ENCODE peak calls at places on chromosomes 6 and 20, in seven cellular contexts. One of them, this sample, is unnamed.

GRCh38 chr20:38231786-38232130 is 28.8 kb downstream of the KIAA1755 start:
- DNase-seq in psoas muscle: peak
- DNase-seq in lower lobe of right lung: no peak
- DNase-seq in fibroblast of mammary gland: peak
- DNase-seq in keratinocyte: no peak
- DNase-seq in left ventricle myocardium inferior: peak
- DNase-seq in HAP-1: no peak
- DNase-seq in this sample: no peak

GRCh38 chr20:10706460-10706811 is 32.6 kb upstream of the JAG1 start:
- DNase-seq in psoas muscle: no peak
- DNase-seq in HAP-1: no peak
- DNase-seq in lower lobe of right lung: no peak
- DNase-seq in keratinocyte: no peak
- DNase-seq in left ventricle myocardium inferior: no peak
- DNase-seq in fibroblast of mammary gland: no peak
- DNase-seq in this sample: no peak

GRCh38 chr6:68192988-68193387 is 442.1 kb upstream of the ADGRB3 start:
- DNase-seq in keratinocyte: no peak
- DNase-seq in lower lobe of right lung: no peak
- DNase-seq in psoas muscle: no peak
- DNase-seq in HAP-1: no peak
- DNase-seq in fibroblast of mammary gland: no peak
- DNase-seq in left ventricle myocardium inferior: no peak
- DNase-seq in this sample: no peak

GRCh38 chr6:134375199-134375598 is 57.3 kb upstream of the SGK1 start:
- DNase-seq in fibroblast of mammary gland: no peak
- DNase-seq in lower lobe of right lung: no peak
- DNase-seq in left ventricle myocardium inferior: no peak
- DNase-seq in psoas muscle: no peak
- DNase-seq in keratinocyte: no peak
- DNase-seq in HAP-1: no peak
- DNase-seq in this sample: no peak

GRCh38 chr20:57560554-57561355 is at the start of gene PCK1:
- DNase-seq in fibroblast of mammary gland: peak
- DNase-seq in HAP-1: peak
- DNase-seq in psoas muscle: peak
- DNase-seq in left ventricle myocardium inferior: peak
- DNase-seq in lower lobe of right lung: no peak
- DNase-seq in keratinocyte: no peak
- DNase-seq in this sample: peak

GRCh38 chr6:22877946-22878705 is 308.8 kb downstream of the HDGFL1 start:
- DNase-seq in keratinocyte: no peak
- DNase-seq in fibroblast of mammary gland: peak
- DNase-seq in psoas muscle: no peak
- DNase-seq in lower lobe of right lung: no peak
- DNase-seq in left ventricle myocardium inferior: no peak
- DNase-seq in HAP-1: peak
- DNase-seq in this sample: no peak

GRCh38 chr6:12009904-12010634 is 2.0 kb upstream of the HIVEP1 start:
- DNase-seq in left ventricle myocardium inferior: no peak
- DNase-seq in HAP-1: no peak
- DNase-seq in fibroblast of mammary gland: peak
- DNase-seq in psoas muscle: no peak
- DNase-seq in lower lobe of right lung: no peak
- DNase-seq in keratinocyte: no peak
- DNase-seq in this sample: no peak

GRCh38 chr6:131053546-131054240 is 9.4 kb downstream of the EPB41L2 start:
- DNase-seq in left ventricle myocardium inferior: no peak
- DNase-seq in fibroblast of mammary gland: no peak
- DNase-seq in keratinocyte: peak
- DNase-seq in psoas muscle: no peak
- DNase-seq in lower lobe of right lung: no peak
- DNase-seq in HAP-1: no peak
- DNase-seq in this sample: no peak

GRCh38 chr6:26578279-26578678 is 18.5 kb upstream of the ABT1 start:
- DNase-seq in psoas muscle: no peak
- DNase-seq in left ventricle myocardium inferior: no peak
- DNase-seq in fibroblast of mammary gland: no peak
- DNase-seq in keratinocyte: no peak
- DNase-seq in lower lobe of right lung: no peak
- DNase-seq in HAP-1: no peak
- DNase-seq in this sample: no peak

GRCh38 chr20:60038400-60038799 is 80.2 kb downstream of the CDH26 start:
- DNase-seq in lower lobe of right lung: no peak
- DNase-seq in psoas muscle: no peak
- DNase-seq in keratinocyte: no peak
- DNase-seq in fibroblast of mammary gland: no peak
- DNase-seq in HAP-1: no peak
- DNase-seq in left ventricle myocardium inferior: no peak
- DNase-seq in this sample: no peak

GRCh38 chr20:48826064-48826463 is 1.7 kb downstream of the PREX1 start:
- DNase-seq in HAP-1: peak
- DNase-seq in fibroblast of mammary gland: no peak
- DNase-seq in lower lobe of right lung: no peak
- DNase-seq in left ventricle myocardium inferior: no peak
- DNase-seq in keratinocyte: no peak
- DNase-seq in psoas muscle: no peak
- DNase-seq in this sample: no peak

GRCh38 chr6:170459451-170459850 is 93.7 kb downstream of the PSMB1 start:
- DNase-seq in HAP-1: no peak
- DNase-seq in fibroblast of mammary gland: peak
- DNase-seq in left ventricle myocardium inferior: no peak
- DNase-seq in lower lobe of right lung: peak
- DNase-seq in psoas muscle: peak
- DNase-seq in keratinocyte: no peak
- DNase-seq in this sample: peak

GRCh38 chr6:152634773-152635172 is 2.4 kb downstream of the SYNE1 start:
- DNase-seq in lower lobe of right lung: peak
- DNase-seq in fibroblast of mammary gland: no peak
- DNase-seq in HAP-1: no peak
- DNase-seq in psoas muscle: no peak
- DNase-seq in left ventricle myocardium inferior: no peak
- DNase-seq in keratinocyte: no peak
- DNase-seq in this sample: no peak

GRCh38 chr6:22071655-22072054 is 225.2 kb downstream of the PRL start:
- DNase-seq in psoas muscle: no peak
- DNase-seq in fibroblast of mammary gland: peak
- DNase-seq in left ventricle myocardium inferior: peak
- DNase-seq in lower lobe of right lung: no peak
- DNase-seq in HAP-1: no peak
- DNase-seq in keratinocyte: no peak
- DNase-seq in this sample: no peak

GRCh38 chr6:83637953-83638352 is 70.9 kb downstream of the SNAP91 start:
- DNase-seq in keratinocyte: no peak
- DNase-seq in psoas muscle: no peak
- DNase-seq in left ventricle myocardium inferior: no peak
- DNase-seq in fibroblast of mammary gland: no peak
- DNase-seq in lower lobe of right lung: no peak
- DNase-seq in HAP-1: no peak
- DNase-seq in this sample: no peak

GRCh38 chr6:163787001-163787667 is 372.6 kb downstream of the QKI start:
- DNase-seq in psoas muscle: no peak
- DNase-seq in HAP-1: no peak
- DNase-seq in fibroblast of mammary gland: peak
- DNase-seq in lower lobe of right lung: no peak
- DNase-seq in left ventricle myocardium inferior: no peak
- DNase-seq in keratinocyte: no peak
- DNase-seq in this sample: no peak

GRCh38 chr6:64050586-64050985 is 415.0 kb downstream of the PHF3 start:
- DNase-seq in keratinocyte: no peak
- DNase-seq in lower lobe of right lung: no peak
- DNase-seq in fibroblast of mammary gland: no peak
- DNase-seq in psoas muscle: no peak
- DNase-seq in left ventricle myocardium inferior: no peak
- DNase-seq in HAP-1: no peak
- DNase-seq in this sample: no peak

GRCh38 chr6:168232046-168232445 is 87.5 kb downstream of the DACT2 start:
- DNase-seq in lower lobe of right lung: no peak
- DNase-seq in psoas muscle: no peak
- DNase-seq in keratinocyte: no peak
- DNase-seq in left ventricle myocardium inferior: no peak
- DNase-seq in fibroblast of mammary gland: no peak
- DNase-seq in HAP-1: no peak
- DNase-seq in this sample: no peak

GRCh38 chr6:142155091-142155490 is 8.0 kb downstream of the VTA1 start:
- DNase-seq in lower lobe of right lung: no peak
- DNase-seq in left ventricle myocardium inferior: no peak
- DNase-seq in fibroblast of mammary gland: peak
- DNase-seq in HAP-1: no peak
- DNase-seq in keratinocyte: no peak
- DNase-seq in psoas muscle: no peak
- DNase-seq in this sample: no peak

GRCh38 chr20:56453347-56453746 is 15.1 kb upstream of the RTF2 start:
- DNase-seq in keratinocyte: no peak
- DNase-seq in lower lobe of right lung: no peak
- DNase-seq in psoas muscle: no peak
- DNase-seq in fibroblast of mammary gland: no peak
- DNase-seq in HAP-1: no peak
- DNase-seq in left ventricle myocardium inferior: no peak
- DNase-seq in this sample: no peak

GRCh38 chr6:16399198-16399597 is 160.8 kb downstream of the GMPR start:
- DNase-seq in left ventricle myocardium inferior: no peak
- DNase-seq in psoas muscle: no peak
- DNase-seq in fibroblast of mammary gland: no peak
- DNase-seq in keratinocyte: no peak
- DNase-seq in lower lobe of right lung: no peak
- DNase-seq in HAP-1: no peak
- DNase-seq in this sample: no peak

GRCh38 chr6:26273673-26274595 is 91.1 kb upstream of the BTN3A2 start:
- DNase-seq in keratinocyte: no peak
- DNase-seq in left ventricle myocardium inferior: no peak
- DNase-seq in fibroblast of mammary gland: peak
- DNase-seq in lower lobe of right lung: no peak
- DNase-seq in psoas muscle: no peak
- DNase-seq in HAP-1: peak
- DNase-seq in this sample: no peak

GRCh38 chr6:109473120-109473519 is 9.9 kb downstream of the ZBTB24 start:
- DNase-seq in HAP-1: no peak
- DNase-seq in left ventricle myocardium inferior: no peak
- DNase-seq in fibroblast of mammary gland: no peak
- DNase-seq in lower lobe of right lung: no peak
- DNase-seq in psoas muscle: no peak
- DNase-seq in keratinocyte: no peak
- DNase-seq in this sample: no peak

GRCh38 chr6:159044899-159045727 is at the start of gene TAGAP:
- DNase-seq in lower lobe of right lung: peak
- DNase-seq in HAP-1: no peak
- DNase-seq in keratinocyte: no peak
- DNase-seq in left ventricle myocardium inferior: peak
- DNase-seq in psoas muscle: peak
- DNase-seq in fibroblast of mammary gland: no peak
- DNase-seq in this sample: peak

GRCh38 chr6:13044390-13044789 is 283.9 kb downstream of the TBC1D7 start:
- DNase-seq in left ventricle myocardium inferior: no peak
- DNase-seq in psoas muscle: no peak
- DNase-seq in keratinocyte: peak
- DNase-seq in lower lobe of right lung: no peak
- DNase-seq in HAP-1: peak
- DNase-seq in fibroblast of mammary gland: peak
- DNase-seq in this sample: no peak

GRCh38 chr20:9258891-9259290 is 190.0 kb downstream of the PLCB4 start:
- DNase-seq in psoas muscle: no peak
- DNase-seq in lower lobe of right lung: no peak
- DNase-seq in fibroblast of mammary gland: no peak
- DNase-seq in left ventricle myocardium inferior: no peak
- DNase-seq in HAP-1: no peak
- DNase-seq in keratinocyte: no peak
- DNase-seq in this sample: no peak

GRCh38 chr6:145814501-145815350 is at the start of gene FBXO30:
- DNase-seq in fibroblast of mammary gland: peak
- DNase-seq in left ventricle myocardium inferior: peak
- DNase-seq in psoas muscle: peak
- DNase-seq in keratinocyte: no peak
- DNase-seq in lower lobe of right lung: peak
- DNase-seq in HAP-1: peak
- DNase-seq in this sample: peak

GRCh38 chr6:75775219-75775618 is 26.2 kb downstream of the MYO6 start:
- DNase-seq in fibroblast of mammary gland: no peak
- DNase-seq in left ventricle myocardium inferior: no peak
- DNase-seq in psoas muscle: no peak
- DNase-seq in keratinocyte: no peak
- DNase-seq in HAP-1: peak
- DNase-seq in lower lobe of right lung: no peak
- DNase-seq in this sample: no peak

GRCh38 chr20:1624811-1625690 is 5.2 kb upstream of the SIRPB1 start:
- DNase-seq in HAP-1: no peak
- DNase-seq in fibroblast of mammary gland: no peak
- DNase-seq in left ventricle myocardium inferior: no peak
- DNase-seq in psoas muscle: no peak
- DNase-seq in keratinocyte: no peak
- DNase-seq in lower lobe of right lung: no peak
- DNase-seq in this sample: no peak

DNA sequence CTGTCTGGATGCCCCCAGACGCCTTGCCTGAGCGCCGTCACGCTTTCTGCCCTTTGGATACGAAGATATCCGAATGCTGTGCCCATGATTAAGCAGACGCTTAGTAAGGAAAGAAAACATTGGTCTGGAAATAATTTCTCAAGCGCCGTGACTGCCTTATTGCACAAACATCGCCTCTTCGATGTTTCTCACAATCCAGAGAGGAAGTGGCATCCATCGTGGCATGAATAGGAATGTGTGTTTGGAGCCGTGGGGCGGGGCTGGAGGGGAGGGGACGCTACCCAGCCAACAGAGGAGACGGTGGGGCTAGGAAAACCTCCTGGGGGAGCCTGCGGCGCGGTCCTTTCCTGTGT is 564 bp upstream of the PPP1R14C start:
- DNase-seq in left ventricle myocardium inferior: no peak
- DNase-seq in psoas muscle: no peak
- DNase-seq in keratinocyte: no peak
- DNase-seq in fibroblast of mammary gland: peak
- DNase-seq in lower lobe of right lung: peak
- DNase-seq in HAP-1: peak
- DNase-seq in this sample: peak
- H3K4me3 ChIP-seq in left ventricle myocardium inferior: peak
- H3K4me3 ChIP-seq in psoas muscle: peak
- H3K4me3 ChIP-seq in keratinocyte: peak
- H3K4me3 ChIP-seq in fibroblast of mammary gland: peak
- H3K4me3 ChIP-seq in lower lobe of right lung: peak
- H3K4me3 ChIP-seq in HAP-1: peak
- H3K4me3 ChIP-seq in this sample: no peak

GRCh38 chr6:41705329-41705995 is 29.9 kb downstream of the TFEB start:
- DNase-seq in fibroblast of mammary gland: no peak
- DNase-seq in HAP-1: no peak
- DNase-seq in psoas muscle: no peak
- DNase-seq in keratinocyte: no peak
- DNase-seq in lower lobe of right lung: no peak
- DNase-seq in left ventricle myocardium inferior: no peak
- DNase-seq in this sample: no peak
- H3K4me3 ChIP-seq in fibroblast of mammary gland: no peak
- H3K4me3 ChIP-seq in HAP-1: no peak
- H3K4me3 ChIP-seq in psoas muscle: peak
- H3K4me3 ChIP-seq in keratinocyte: no peak
- H3K4me3 ChIP-seq in lower lobe of right lung: peak
- H3K4me3 ChIP-seq in left ventricle myocardium inferior: peak
- H3K4me3 ChIP-seq in this sample: no peak

GRCh38 chr6:10626154-10626741 is 68.2 kb downstream of the C6orf52 start:
- DNase-seq in keratinocyte: no peak
- DNase-seq in HAP-1: no peak
- DNase-seq in psoas muscle: no peak
- DNase-seq in fibroblast of mammary gland: no peak
- DNase-seq in left ventricle myocardium inferior: no peak
- DNase-seq in lower lobe of right lung: no peak
- DNase-seq in this sample: no peak
- H3K4me3 ChIP-seq in keratinocyte: no peak
- H3K4me3 ChIP-seq in HAP-1: no peak
- H3K4me3 ChIP-seq in psoas muscle: no peak
- H3K4me3 ChIP-seq in fibroblast of mammary gland: no peak
- H3K4me3 ChIP-seq in left ventricle myocardium inferior: no peak
- H3K4me3 ChIP-seq in lower lobe of right lung: no peak
- H3K4me3 ChIP-seq in this sample: no peak

GRCh38 chr20:63698739-63699465 is 2.5 kb downstream of the TNFRSF6B start:
- DNase-seq in keratinocyte: peak
- DNase-seq in lower lobe of right lung: peak
- DNase-seq in left ventricle myocardium inferior: no peak
- DNase-seq in HAP-1: peak
- DNase-seq in psoas muscle: peak
- DNase-seq in fibroblast of mammary gland: peak
- DNase-seq in this sample: no peak
- H3K4me3 ChIP-seq in keratinocyte: peak
- H3K4me3 ChIP-seq in lower lobe of right lung: no peak
- H3K4me3 ChIP-seq in left ventricle myocardium inferior: peak
- H3K4me3 ChIP-seq in HAP-1: no peak
- H3K4me3 ChIP-seq in psoas muscle: peak
- H3K4me3 ChIP-seq in fibroblast of mammary gland: peak
- H3K4me3 ChIP-seq in this sample: no peak

This sample was measured in mucosa of descending colon.